ENCODE peak calls at places on chromosome 6, in eight cellular contexts. One of them, this sample, is unnamed.

GRCh38 chr6:14455942-14456648 is 338.5 kb downstream of the CD83 start:
- DNase-seq in adrenal gland: no peak
- DNase-seq in mesenchymal stem cell: no peak
- DNase-seq in RWPE1: no peak
- DNase-seq in IMR-90: no peak
- DNase-seq in mammary epithelial cell: no peak
- DNase-seq in lower lobe of right lung: no peak
- DNase-seq in GM12878: no peak
- DNase-seq in this sample: no peak

GRCh38 chr6:157054531-157054979 is 268.8 kb downstream of the TMEM242 start:
- DNase-seq in RWPE1: no peak
- DNase-seq in mesenchymal stem cell: no peak
- DNase-seq in lower lobe of right lung: no peak
- DNase-seq in mammary epithelial cell: no peak
- DNase-seq in GM12878: no peak
- DNase-seq in adrenal gland: no peak
- DNase-seq in IMR-90: no peak
- DNase-seq in this sample: no peak

GRCh38 chr6:164321297-164321696 is 906.8 kb downstream of the QKI start:
- DNase-seq in adrenal gland: no peak
- DNase-seq in lower lobe of right lung: no peak
- DNase-seq in IMR-90: no peak
- DNase-seq in mammary epithelial cell: no peak
- DNase-seq in mesenchymal stem cell: no peak
- DNase-seq in GM12878: no peak
- DNase-seq in RWPE1: no peak
- DNase-seq in this sample: no peak

GRCh38 chr6:26272171-26272631 is 92.8 kb upstream of the BTN3A2 start:
- DNase-seq in adrenal gland: peak
- DNase-seq in GM12878: no peak
- DNase-seq in IMR-90: no peak
- DNase-seq in mammary epithelial cell: peak
- DNase-seq in lower lobe of right lung: peak
- DNase-seq in mesenchymal stem cell: no peak
- DNase-seq in RWPE1: no peak
- DNase-seq in this sample: no peak

GRCh38 chr6:33277663-33278391 is 904 bp downstream of the B3GALT4 start:
- DNase-seq in mesenchymal stem cell: no peak
- DNase-seq in GM12878: no peak
- DNase-seq in lower lobe of right lung: no peak
- DNase-seq in IMR-90: no peak
- DNase-seq in mammary epithelial cell: no peak
- DNase-seq in RWPE1: no peak
- DNase-seq in adrenal gland: no peak
- DNase-seq in this sample: no peak

GRCh38 chr6:155309150-155309549 is 5.1 kb downstream of the TFB1M start:
- DNase-seq in RWPE1: no peak
- DNase-seq in IMR-90: peak
- DNase-seq in GM12878: no peak
- DNase-seq in adrenal gland: no peak
- DNase-seq in lower lobe of right lung: no peak
- DNase-seq in mesenchymal stem cell: peak
- DNase-seq in mammary epithelial cell: no peak
- DNase-seq in this sample: no peak

GRCh38 chr6:102895683-102896082 is 1502.2 kb downstream of the GRIK2 start:
- DNase-seq in mammary epithelial cell: no peak
- DNase-seq in RWPE1: no peak
- DNase-seq in GM12878: no peak
- DNase-seq in mesenchymal stem cell: no peak
- DNase-seq in adrenal gland: no peak
- DNase-seq in IMR-90: no peak
- DNase-seq in lower lobe of right lung: no peak
- DNase-seq in this sample: no peak

GRCh38 chr6:93566285-93566684 is 146.9 kb upstream of the EPHA7 start:
- DNase-seq in lower lobe of right lung: no peak
- DNase-seq in adrenal gland: no peak
- DNase-seq in RWPE1: no peak
- DNase-seq in GM12878: no peak
- DNase-seq in IMR-90: no peak
- DNase-seq in mesenchymal stem cell: no peak
- DNase-seq in mammary epithelial cell: no peak
- DNase-seq in this sample: no peak

GRCh38 chr6:134735461-134735860 is 214.4 kb downstream of the ALDH8A1 start:
- DNase-seq in GM12878: no peak
- DNase-seq in adrenal gland: no peak
- DNase-seq in RWPE1: no peak
- DNase-seq in lower lobe of right lung: no peak
- DNase-seq in mesenchymal stem cell: no peak
- DNase-seq in mammary epithelial cell: no peak
- DNase-seq in IMR-90: peak
- DNase-seq in this sample: no peak

GRCh38 chr6:8080338-8081151 is 16.4 kb upstream of the BLOC1S5 start:
- DNase-seq in lower lobe of right lung: no peak
- DNase-seq in adrenal gland: no peak
- DNase-seq in IMR-90: peak
- DNase-seq in RWPE1: peak
- DNase-seq in mammary epithelial cell: peak
- DNase-seq in GM12878: no peak
- DNase-seq in mesenchymal stem cell: peak
- DNase-seq in this sample: no peak

GRCh38 chr6:8085053-8085511 is 17.3 kb downstream of the EEF1E1 start:
- DNase-seq in RWPE1: no peak
- DNase-seq in mesenchymal stem cell: peak
- DNase-seq in mammary epithelial cell: peak
- DNase-seq in lower lobe of right lung: no peak
- DNase-seq in adrenal gland: peak
- DNase-seq in IMR-90: peak
- DNase-seq in GM12878: no peak
- DNase-seq in this sample: no peak

GRCh38 chr6:8082572-8082953 is 18.4 kb upstream of the BLOC1S5 start:
- DNase-seq in GM12878: no peak
- DNase-seq in mammary epithelial cell: no peak
- DNase-seq in mesenchymal stem cell: no peak
- DNase-seq in RWPE1: no peak
- DNase-seq in lower lobe of right lung: no peak
- DNase-seq in adrenal gland: no peak
- DNase-seq in IMR-90: no peak
- DNase-seq in this sample: no peak

GRCh38 chr6:8084586-8084985 is 17.8 kb downstream of the EEF1E1 start:
- DNase-seq in lower lobe of right lung: no peak
- DNase-seq in RWPE1: no peak
- DNase-seq in mammary epithelial cell: no peak
- DNase-seq in IMR-90: no peak
- DNase-seq in adrenal gland: no peak
- DNase-seq in mesenchymal stem cell: peak
- DNase-seq in GM12878: no peak
- DNase-seq in this sample: no peak

DNA sequence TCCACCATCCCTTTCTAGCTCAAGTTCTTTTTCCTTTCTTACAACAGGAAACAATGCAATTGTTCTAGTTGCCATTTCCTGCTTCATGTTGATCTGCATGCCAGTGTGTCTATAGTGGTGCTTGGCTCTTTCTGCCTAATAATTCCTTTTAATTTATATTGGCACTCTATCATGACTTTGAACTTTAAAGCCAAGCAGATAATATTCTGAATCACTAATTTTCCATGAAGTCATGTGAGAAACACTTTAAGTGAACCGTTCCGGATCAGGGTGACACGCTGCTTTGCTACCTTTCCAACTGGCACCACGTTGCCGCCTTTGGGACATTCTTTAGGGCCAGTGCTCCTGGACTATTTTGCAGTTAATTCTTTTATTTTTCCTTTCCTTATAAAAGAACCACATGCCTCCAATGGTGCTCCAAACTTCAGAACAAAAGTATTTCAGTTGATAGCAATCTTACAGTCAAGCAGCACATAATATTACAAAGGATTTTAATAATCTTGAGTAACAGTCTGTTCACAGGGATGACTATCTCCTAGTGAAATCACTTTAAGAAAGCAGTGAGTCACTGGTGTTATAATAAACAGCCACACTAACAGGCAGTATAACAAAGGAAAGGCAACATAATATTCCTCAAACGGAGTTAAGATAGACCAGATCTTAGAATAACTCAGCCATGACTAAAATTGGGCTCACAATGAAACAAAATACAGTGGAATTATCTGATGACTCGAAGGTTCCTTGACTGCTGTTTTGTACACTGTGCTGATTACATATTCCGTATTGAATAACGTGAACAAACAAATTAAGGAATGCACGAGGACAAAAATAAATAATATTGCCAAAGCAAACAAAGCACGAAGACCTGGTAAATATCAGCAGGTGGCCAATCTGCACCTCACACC is 19.0 kb upstream of the BLOC1S5 start:
- DNase-seq in mammary epithelial cell: peak
- DNase-seq in GM12878: no peak
- DNase-seq in mesenchymal stem cell: peak
- DNase-seq in adrenal gland: peak
- DNase-seq in lower lobe of right lung: no peak
- DNase-seq in RWPE1: peak
- DNase-seq in IMR-90: peak
- DNase-seq in this sample: no peak
- H3K27ac ChIP-seq in mammary epithelial cell: peak
- H3K27ac ChIP-seq in GM12878: no peak
- H3K27ac ChIP-seq in mesenchymal stem cell: peak
- H3K27ac ChIP-seq in adrenal gland: peak
- H3K27ac ChIP-seq in lower lobe of right lung: peak
- H3K27ac ChIP-seq in RWPE1: no peak
- H3K27ac ChIP-seq in IMR-90: peak
- H3K27ac ChIP-seq in this sample: no peak

GRCh38 chr6:71289802-71290175 is 1.2 kb downstream of the OGFRL1 start:
- DNase-seq in mesenchymal stem cell: no peak
- DNase-seq in GM12878: no peak
- DNase-seq in adrenal gland: no peak
- DNase-seq in lower lobe of right lung: no peak
- DNase-seq in IMR-90: no peak
- DNase-seq in mammary epithelial cell: no peak
- DNase-seq in RWPE1: no peak
- DNase-seq in this sample: no peak
- H3K27ac ChIP-seq in mesenchymal stem cell: peak
- H3K27ac ChIP-seq in GM12878: no peak
- H3K27ac ChIP-seq in adrenal gland: no peak
- H3K27ac ChIP-seq in lower lobe of right lung: peak
- H3K27ac ChIP-seq in IMR-90: no peak
- H3K27ac ChIP-seq in mammary epithelial cell: peak
- H3K27ac ChIP-seq in RWPE1: no peak
- H3K27ac ChIP-seq in this sample: peak

GRCh38 chr6:5028301-5028700 is 24.5 kb upstream of the RPP40 start:
- DNase-seq in mesenchymal stem cell: no peak
- DNase-seq in GM12878: no peak
- DNase-seq in IMR-90: no peak
- DNase-seq in lower lobe of right lung: no peak
- DNase-seq in RWPE1: no peak
- DNase-seq in mammary epithelial cell: no peak
- DNase-seq in adrenal gland: no peak
- DNase-seq in this sample: no peak
- H3K27ac ChIP-seq in mesenchymal stem cell: no peak
- H3K27ac ChIP-seq in GM12878: no peak
- H3K27ac ChIP-seq in IMR-90: no peak
- H3K27ac ChIP-seq in lower lobe of right lung: no peak
- H3K27ac ChIP-seq in RWPE1: no peak
- H3K27ac ChIP-seq in mammary epithelial cell: no peak
- H3K27ac ChIP-seq in adrenal gland: no peak
- H3K27ac ChIP-seq in this sample: no peak

DNA sequence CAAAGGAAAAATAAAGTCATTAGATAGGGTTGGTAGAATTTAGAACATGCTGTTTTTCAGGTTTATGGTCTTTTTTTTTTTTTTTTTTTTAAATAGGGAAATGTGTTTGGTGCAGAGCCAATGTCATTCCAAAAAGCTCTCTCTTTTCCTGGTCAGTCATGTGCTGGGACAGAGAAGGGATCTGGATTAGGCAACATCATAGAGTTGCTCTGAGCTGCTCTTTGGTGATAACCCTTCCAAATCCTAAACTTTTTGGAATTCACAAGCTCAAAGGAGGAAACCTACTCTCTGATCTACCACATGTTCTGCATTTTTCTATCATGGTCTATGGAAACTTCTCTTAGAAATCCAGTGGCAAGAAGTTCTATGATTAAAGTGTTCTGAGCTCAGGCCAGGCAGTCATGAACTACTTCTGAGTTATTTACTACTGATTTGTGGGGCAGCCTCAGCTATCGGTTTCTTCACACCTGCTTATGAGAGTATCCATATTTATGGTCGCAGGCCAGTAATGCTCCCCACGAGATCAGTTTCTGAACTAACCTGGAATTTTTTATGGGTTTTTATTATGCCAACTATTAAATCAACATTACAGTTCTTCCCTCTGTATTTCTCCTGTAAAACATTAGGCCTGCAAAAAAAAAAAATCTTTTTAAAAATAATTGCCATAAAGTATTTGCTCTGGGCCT is 4.8 kb downstream of the EDN1 start:
- DNase-seq in lower lobe of right lung: no peak
- DNase-seq in mammary epithelial cell: no peak
- DNase-seq in adrenal gland: no peak
- DNase-seq in RWPE1: no peak
- DNase-seq in IMR-90: no peak
- DNase-seq in mesenchymal stem cell: no peak
- DNase-seq in GM12878: no peak
- DNase-seq in this sample: no peak
- H3K27ac ChIP-seq in lower lobe of right lung: peak
- H3K27ac ChIP-seq in mammary epithelial cell: no peak
- H3K27ac ChIP-seq in adrenal gland: no peak
- H3K27ac ChIP-seq in RWPE1: no peak
- H3K27ac ChIP-seq in IMR-90: no peak
- H3K27ac ChIP-seq in mesenchymal stem cell: peak
- H3K27ac ChIP-seq in GM12878: no peak
- H3K27ac ChIP-seq in this sample: no peak

DNA sequence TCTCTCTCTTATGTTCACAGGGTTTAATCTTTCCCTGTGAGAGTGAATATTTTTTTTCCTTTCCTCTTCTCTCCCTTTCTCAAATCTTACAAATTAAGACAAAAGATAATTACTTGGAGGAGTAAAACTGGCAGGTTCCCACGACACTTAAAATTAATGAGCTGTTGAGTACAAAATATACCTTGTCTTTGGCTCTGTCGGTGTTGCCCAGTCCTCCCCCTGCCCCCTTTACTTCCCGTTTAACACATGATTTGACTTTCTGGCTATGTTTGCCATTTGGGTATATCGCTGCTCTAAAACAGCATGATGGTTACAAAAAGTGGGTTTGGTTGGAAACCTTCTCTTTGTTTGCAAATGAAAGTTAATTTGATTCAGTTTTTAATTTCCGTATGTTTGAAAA is 181.4 kb downstream of the DTNBP1 start:
- DNase-seq in GM12878: no peak
- DNase-seq in mammary epithelial cell: no peak
- DNase-seq in mesenchymal stem cell: no peak
- DNase-seq in adrenal gland: no peak
- DNase-seq in IMR-90: no peak
- DNase-seq in lower lobe of right lung: no peak
- DNase-seq in RWPE1: no peak
- DNase-seq in this sample: no peak
- H3K27ac ChIP-seq in GM12878: no peak
- H3K27ac ChIP-seq in mammary epithelial cell: no peak
- H3K27ac ChIP-seq in mesenchymal stem cell: no peak
- H3K27ac ChIP-seq in adrenal gland: no peak
- H3K27ac ChIP-seq in IMR-90: no peak
- H3K27ac ChIP-seq in lower lobe of right lung: no peak
- H3K27ac ChIP-seq in RWPE1: no peak
- H3K27ac ChIP-seq in this sample: no peak

This sample was measured in substantia nigra.